ENCODE peak calls at places on chromosomes 13 and 19, in four cellular contexts. One of them, this sample, is unnamed.

GRCh38 chr13:41652735-41653361 is 195.5 kb downstream of the RGCC start:
- DNase-seq in GM12892: peak; percentile 5
- DNase-seq in GM12891: peak; percentile 4
- DNase-seq in HepG2: peak; percentile 62
- DNase-seq in this sample: peak; percentile 60

GRCh38 chr19:15251010-15251748 is 18.9 kb upstream of the EPHX3 start:
- DNase-seq in GM12891: no peak
- DNase-seq in GM12892: no peak
- DNase-seq in HepG2: no peak
- DNase-seq in this sample: no peak

GRCh38 chr13:108346376-108346775 is 76.9 kb downstream of the TNFSF13B start:
- DNase-seq in HepG2: no peak
- DNase-seq in GM12892: no peak
- DNase-seq in GM12891: no peak
- DNase-seq in this sample: no peak

GRCh38 chr19:37905936-37906867 is at the start of gene WDR87:
- DNase-seq in GM12891: peak; percentile 41
- DNase-seq in HepG2: peak; percentile 51
- DNase-seq in GM12892: peak; percentile 48
- DNase-seq in this sample: peak; percentile 95

GRCh38 chr19:7862413-7862951 is 11.7 kb downstream of the PRR36 start:
- DNase-seq in GM12891: peak; percentile 87
- DNase-seq in HepG2: no peak
- DNase-seq in GM12892: peak; percentile 82
- DNase-seq in this sample: peak; percentile 99

GRCh38 chr13:49086711-49087110 is 111.0 kb downstream of the FNDC3A start:
- DNase-seq in HepG2: no peak
- DNase-seq in GM12891: no peak
- DNase-seq in GM12892: no peak
- DNase-seq in this sample: no peak

GRCh38 chr19:5893907-5894703 is 9.5 kb downstream of the NDUFA11 start:
- DNase-seq in GM12892: no peak
- DNase-seq in GM12891: no peak
- DNase-seq in HepG2: no peak
- DNase-seq in this sample: peak; percentile 94

GRCh38 chr13:40109324-40109958 is 454.0 kb downstream of the COG6 start:
- DNase-seq in GM12891: no peak
- DNase-seq in HepG2: no peak
- DNase-seq in GM12892: no peak
- DNase-seq in this sample: no peak

GRCh38 chr13:23161176-23161825 is 19.5 kb upstream of the SGCG start:
- DNase-seq in HepG2: no peak
- DNase-seq in GM12892: no peak
- DNase-seq in GM12891: no peak
- DNase-seq in this sample: no peak

GRCh38 chr13:29593605-29594297 is 1.7 kb downstream of the SLC7A1 start:
- DNase-seq in HepG2: no peak
- DNase-seq in GM12891: no peak
- DNase-seq in GM12892: no peak
- DNase-seq in this sample: no peak

GRCh38 chr13:77492982-77493381 is 42.5 kb upstream of the SCEL start:
- DNase-seq in GM12891: no peak
- DNase-seq in GM12892: no peak
- DNase-seq in HepG2: peak; percentile 4
- DNase-seq in this sample: peak; percentile 26

DNA sequence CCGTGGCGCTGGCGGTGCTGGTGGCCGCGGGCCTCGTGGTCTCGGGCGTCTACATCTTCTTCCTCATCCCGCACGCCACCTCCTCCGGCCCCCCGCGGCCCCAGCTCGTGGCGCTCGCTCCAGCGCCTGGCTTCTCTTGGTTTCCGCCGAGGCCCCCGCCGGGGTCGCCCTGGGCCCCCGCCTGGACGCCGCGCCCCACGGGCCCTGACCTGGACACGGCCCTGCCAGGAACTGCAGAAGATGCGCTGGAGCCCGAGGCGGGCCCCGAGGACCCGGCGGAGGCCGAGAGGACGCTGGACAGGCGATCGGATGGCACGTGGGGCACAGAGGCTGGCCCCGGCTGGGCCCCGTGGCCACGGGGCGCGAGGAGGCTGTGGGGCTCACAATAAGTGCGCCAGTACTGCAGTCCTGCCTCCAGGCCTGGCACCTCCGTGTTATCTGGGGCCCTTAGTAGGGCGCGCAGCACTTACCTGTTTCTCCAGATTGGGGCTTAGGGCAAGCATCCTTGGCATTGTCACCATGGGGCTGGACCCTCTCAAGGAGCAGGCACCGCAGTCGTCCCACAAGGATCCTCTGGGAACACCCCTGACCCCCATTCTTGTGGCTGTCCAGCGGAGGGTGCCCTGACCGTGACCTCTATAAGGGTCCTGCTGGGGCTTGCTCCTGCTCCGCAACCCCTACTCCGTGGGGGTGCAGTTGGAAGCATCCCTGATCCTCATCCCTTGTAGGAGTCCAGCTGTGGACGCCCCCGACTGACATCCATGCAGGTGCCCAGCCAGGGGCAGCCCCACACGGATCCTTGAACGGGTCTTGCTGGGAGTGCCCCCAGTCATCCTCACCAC is 1.5 kb downstream of the RNF225 start:
- DNase-seq in HepG2: no peak
- DNase-seq in GM12892: no peak
- DNase-seq in GM12891: no peak
- DNase-seq in this sample: no peak
- TF ChIP-seq TAF1 in HepG2: no peak
- TF ChIP-seq TAF1 in GM12892: no peak
- TF ChIP-seq TAF1 in GM12891: no peak
- TF ChIP-seq TAF1 in this sample: no peak

GRCh38 chr13:110319774-110320509 is 12.9 kb downstream of the COL4A2 start:
- DNase-seq in HepG2: no peak
- DNase-seq in GM12892: no peak
- DNase-seq in GM12891: no peak
- DNase-seq in this sample: no peak
- TF ChIP-seq TAF1 in HepG2: no peak
- TF ChIP-seq TAF1 in GM12892: no peak
- TF ChIP-seq TAF1 in GM12891: no peak
- TF ChIP-seq TAF1 in this sample: no peak

GRCh38 chr19:39362682-39363657 is 20.7 kb downstream of the SAMD4B start:
- DNase-seq in GM12892: no peak
- DNase-seq in HepG2: no peak
- DNase-seq in GM12891: no peak
- DNase-seq in this sample: no peak
- TF ChIP-seq TAF1 in GM12892: no peak
- TF ChIP-seq TAF1 in HepG2: no peak
- TF ChIP-seq TAF1 in GM12891: no peak
- TF ChIP-seq TAF1 in this sample: no peak

GRCh38 chr13:46844431-46844830 is 47.5 kb upstream of the ESD start:
- DNase-seq in HepG2: no peak
- DNase-seq in GM12892: no peak
- DNase-seq in GM12891: no peak
- DNase-seq in this sample: no peak
- TF ChIP-seq TAF1 in HepG2: no peak
- TF ChIP-seq TAF1 in GM12892: no peak
- TF ChIP-seq TAF1 in GM12891: no peak
- TF ChIP-seq TAF1 in this sample: no peak

GRCh38 chr19:18292460-18292809 is 11.0 kb upstream of the JUND start:
- DNase-seq in GM12892: no peak
- DNase-seq in HepG2: no peak
- DNase-seq in GM12891: no peak
- DNase-seq in this sample: no peak
- TF ChIP-seq TAF1 in GM12892: no peak
- TF ChIP-seq TAF1 in HepG2: no peak
- TF ChIP-seq TAF1 in GM12891: no peak
- TF ChIP-seq TAF1 in this sample: no peak

DNA sequence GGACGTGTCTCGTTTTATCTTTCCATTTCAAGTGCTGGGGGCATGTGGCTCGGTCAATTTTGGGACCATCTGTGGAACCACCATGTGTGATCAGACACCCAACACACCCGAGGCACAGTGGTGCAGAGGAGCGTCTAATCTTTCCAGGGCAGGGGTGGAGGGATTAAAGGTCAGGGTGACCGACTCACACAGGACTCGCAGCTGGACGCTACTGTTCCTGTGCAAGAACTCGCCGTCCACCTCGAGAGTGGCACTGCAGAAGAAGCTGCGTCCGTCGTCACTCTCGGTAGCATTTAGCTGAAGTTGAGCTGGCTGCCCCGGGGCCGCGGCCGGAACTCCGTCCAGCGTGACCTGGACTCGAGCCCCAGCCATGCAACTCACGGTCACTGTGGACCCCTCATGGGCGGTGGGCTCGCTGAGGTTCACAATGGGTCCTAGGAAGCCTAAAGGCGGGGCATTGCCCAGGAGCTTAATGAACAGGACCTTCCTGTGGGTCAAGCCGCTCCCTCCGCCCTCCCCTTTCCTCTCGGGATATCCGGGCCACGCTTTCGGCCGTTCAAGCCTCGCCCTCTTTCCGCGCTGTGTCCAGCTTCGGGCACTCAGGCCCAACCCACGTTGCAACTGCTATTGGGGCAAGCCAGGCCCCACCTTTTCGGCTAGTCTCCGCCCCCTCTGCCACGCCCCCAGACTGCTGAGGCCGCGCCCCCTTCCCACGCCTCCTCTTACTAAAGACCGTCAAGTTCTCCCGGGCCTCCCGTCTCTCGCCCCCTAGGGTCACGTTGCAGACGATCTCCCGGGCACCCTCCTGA is 1.2 kb upstream of the RAVER1 start:
- DNase-seq in GM12892: peak; percentile 8
- DNase-seq in HepG2: peak; percentile 93
- DNase-seq in GM12891: no peak
- DNase-seq in this sample: peak; percentile 92
- TF ChIP-seq TAF1 in GM12892: no peak
- TF ChIP-seq TAF1 in HepG2: peak; percentile 60
- TF ChIP-seq TAF1 in GM12891: no peak
- TF ChIP-seq TAF1 in this sample: peak; percentile 61

This sample was measured in SK-N-SH.